ENCODE peak calls at places on chromosomes 12 and 14, in ten cellular contexts. X is MG63, F is body of pancreas, T is psoas muscle, R is germinal center, J is GF-D8, U is amygdala, P is ovary, N is occipital lobe, C is nephron progenitor cell. A is an unnamed sample.
A peak's percentile ranks its signal among the peaks of the same experiment; 100 is the strongest.

GRCh38 chr14:103541944-103542544 is 13.0 kb downstream of the TRMT61A start:
- DNase-seq in C (no peak), N (no peak), U (no peak), P (no peak), T (peak; percentile 57), F (no peak), J (no peak), R (no peak), X (no peak), A (no peak)

GRCh38 chr12:104687823-104688573 is 231.2 kb downstream of the CHST11 start:
- DNase-seq in C (no peak), T (no peak), N (no peak), F (no peak), R (no peak), X (no peak), J (peak; percentile 98), U (no peak), P (no peak), A (no peak)

GRCh38 chr12:57626111-57626928 is 6.7 kb downstream of the B4GALNT1 start:
- DNase-seq in U (no peak), J (no peak), R (no peak), C (peak; percentile 21), N (no peak), T (peak; percentile 55), X (no peak), P (no peak), F (no peak), A (peak; percentile 30)

GRCh38 chr12:69247253-69248018 is 8.1 kb downstream of the CPSF6 start:
- DNase-seq in P (no peak), J (no peak), R (no peak), C (no peak), N (no peak), X (no peak), U (no peak), F (no peak), T (no peak), A (no peak)

GRCh38 chr12:131818821-131819585 is 9.2 kb upstream of the MMP17 start:
- DNase-seq in J (peak; percentile 34), C (no peak), U (no peak), X (no peak), P (no peak), N (no peak), T (peak; percentile 83), F (no peak), R (no peak), A (no peak)

GRCh38 chr14:90649096-90649495 is 167.1 kb downstream of the TTC7B start:
- DNase-seq in N (no peak), U (no peak), C (no peak), F (no peak), P (no peak), J (no peak), R (no peak), X (peak; percentile 57), T (no peak), A (no peak)

GRCh38 chr14:69652942-69653680 is 41.7 kb downstream of the SUSD6 start:
- DNase-seq in C (no peak), P (no peak), R (peak; percentile 36), X (no peak), N (no peak), F (no peak), U (no peak), J (peak; percentile 64), T (no peak), A (no peak)

GRCh38 chr12:122152754-122153153 is 21.3 kb downstream of the IL31 start:
- DNase-seq in R (no peak), F (no peak), T (no peak), X (no peak), J (no peak), U (no peak), P (no peak), C (no peak), N (no peak), A (no peak)

GRCh38 chr12:44285321-44285720 is 449.4 kb downstream of the TMEM117 start:
- DNase-seq in U (no peak), C (no peak), T (no peak), F (no peak), J (no peak), N (no peak), X (no peak), P (no peak), R (no peak), A (no peak)

GRCh38 chr12:104886418-104887401 is 71.4 kb downstream of the SLC41A2 start:
- DNase-seq in R (no peak), F (no peak), J (no peak), P (no peak), U (no peak), C (no peak), T (no peak), N (no peak), X (no peak), A (no peak)

GRCh38 chr12:7374423-7375144 is 69.4 kb downstream of the CD163L1 start:
- DNase-seq in C (peak; percentile 47), R (peak; percentile 26), T (peak; percentile 41), J (peak; percentile 3), N (no peak), X (peak; percentile 24), U (no peak), F (peak; percentile 71), P (no peak), A (peak; percentile 87)

GRCh38 chr14:73814158-73814557 is 37.5 kb upstream of the PTGR2 start:
- DNase-seq in J (no peak), U (no peak), C (no peak), F (no peak), R (no peak), P (no peak), X (no peak), N (no peak), T (no peak), A (no peak)

GRCh38 chr12:93777249-93777648 is 100.1 kb downstream of the CRADD start:
- DNase-seq in C (no peak), P (no peak), U (no peak), J (no peak), T (no peak), F (no peak), N (no peak), R (no peak), X (peak; percentile 54), A (no peak)

GRCh38 chr14:97336816-97337215 is 539.6 kb downstream of the VRK1 start:
- DNase-seq in N (no peak), C (no peak), T (no peak), R (no peak), X (no peak), P (no peak), F (no peak), J (no peak), U (no peak), A (no peak)

GRCh38 chr12:109192358-109192757 is 76.0 kb downstream of the ACACB start:
- DNase-seq in C (no peak), N (no peak), R (no peak), J (no peak), T (no peak), F (no peak), X (peak; percentile 60), U (no peak), P (no peak), A (no peak)

GRCh38 chr14:31268216-31268615 is 60.6 kb upstream of the HECTD1 start:
- DNase-seq in J (no peak), P (no peak), N (no peak), C (no peak), X (no peak), R (no peak), U (no peak), T (no peak), F (no peak), A (no peak)